ENCODE peak calls at places on chromosomes 3 and 15, in four cellular contexts. I is A549, S is spleen, K is transverse colon. A is an unnamed sample.

GRCh38 chr3:71461098-71461497 is 122.4 kb downstream of the FOXP1 start:
- DNase-seq in S (no peak), I (no peak), K (no peak), A (no peak)

GRCh38 chr3:194754091-194754490 is 68.4 kb downstream of the FAM43A start:
- DNase-seq in S (no peak), K (no peak), I (no peak), A (no peak)

GRCh38 chr3:9715127-9715526 is 11.5 kb downstream of the CPNE9 start:
- DNase-seq in I (no peak), K (no peak), S (no peak), A (no peak)

GRCh38 chr3:131047582-131047981 is 20.9 kb downstream of the NEK11 start:
- DNase-seq in K (no peak), S (no peak), I (no peak), A (no peak)

GRCh38 chr15:25181290-25182097 is 226.7 kb downstream of the SNRPN start:
- DNase-seq in K (peak; percentile 3), I (no peak), S (peak; percentile 58), A (peak; percentile 34)

GRCh38 chr3:120033594-120033993 is 60.7 kb downstream of the GSK3B start:
- DNase-seq in S (no peak), K (no peak), I (no peak), A (no peak)

GRCh38 chr3:195156286-195156890 is 114.6 kb downstream of the XXYLT1 start:
- DNase-seq in I (no peak), K (no peak), S (no peak), A (no peak)

GRCh38 chr15:64987136-64987535 is 2.6 kb downstream of the SPG21 start:
- DNase-seq in S (no peak), K (no peak), I (no peak), A (no peak)

GRCh38 chr3:137047240-137047639 is 89.5 kb downstream of the IL20RB start:
- DNase-seq in S (no peak), I (no peak), K (no peak), A (no peak)

GRCh38 chr3:128970741-128971048 is 23.2 kb downstream of the CFAP92 start:
- DNase-seq in K (no peak), I (no peak), S (no peak), A (no peak)

GRCh38 chr3:17850448-17850847 is 108.0 kb upstream of the TBC1D5 start:
- DNase-seq in K (no peak), S (no peak), I (no peak), A (no peak)

GRCh38 chr3:31762888-31763351 is 218.1 kb downstream of the OSBPL10 start:
- DNase-seq in I (no peak), K (no peak), S (no peak), A (no peak)

GRCh38 chr3:64022451-64023186 is 675 bp downstream of the PSMD6 start:
- DNase-seq in K (no peak), I (no peak), S (peak; percentile 76), A (no peak)

GRCh38 chr3:127535901-127536817 is 54.4 kb downstream of the TPRA1 start:
- DNase-seq in K (no peak), S (no peak), I (no peak), A (peak; percentile 44)

GRCh38 chr3:126373146-126373613 is 16.0 kb upstream of the KLF15 start:
- DNase-seq in S (peak; percentile 49), K (no peak), I (no peak), A (peak; percentile 9)

GRCh38 chr3:48535578-48535977 is 21.0 kb downstream of the PFKFB4 start:
- DNase-seq in K (no peak), S (no peak), I (no peak), A (no peak)

GRCh38 chr15:53835309-53835708 is 75.8 kb upstream of the WDR72 start:
- DNase-seq in I (peak; percentile 4), S (no peak), K (no peak), A (no peak)

GRCh38 chr15:29988689-29989088 is 94.1 kb upstream of the GOLGA8J start:
- DNase-seq in K (no peak), S (no peak), I (no peak), A (no peak)

GRCh38 chr15:41230345-41230649 is 260 bp downstream of the EXD1 start:
- DNase-seq in S (no peak), I (no peak), K (no peak), A (no peak)

GRCh38 chr3:9660972-9661371 is 11.7 kb downstream of the MTMR14 start:
- DNase-seq in K (no peak), I (no peak), S (peak; percentile 7), A (no peak)

GRCh38 chr15:58410353-58410752 is 21.4 kb upstream of the LIPC start:
- DNase-seq in K (no peak), I (no peak), S (no peak), A (no peak)

GRCh38 chr3:146390006-146390772 is 79.2 kb downstream of the PLSCR2 start:
- DNase-seq in K (no peak), I (no peak), S (no peak), A (no peak)

GRCh38 chr15:85494035-85494793 is 113.8 kb downstream of the AKAP13 start:
- DNase-seq in I (peak; percentile 91), K (no peak), S (no peak), A (peak; percentile 62)

GRCh38 chr15:100592898-100593297 is 9.1 kb downstream of the LINS1 start:
- DNase-seq in S (no peak), K (no peak), I (no peak), A (no peak)

GRCh38 chr3:90092994-90093393 is 985.6 kb downstream of the EPHA3 start:
- DNase-seq in I (peak; percentile 12), S (no peak), K (no peak), A (no peak)

GRCh38 chr3:48399387-48400172 is 27.6 kb downstream of the FBXW12 start:
- DNase-seq in K (no peak), S (no peak), I (no peak), A (peak; percentile 41)

GRCh38 chr3:58176185-58176530 is 34.6 kb downstream of the DNASE1L3 start:
- DNase-seq in K (no peak), I (no peak), S (no peak), A (no peak)
- H3K4me3 ChIP-seq in K (no peak overlapping the region), I (no peak overlapping the region), S (no peak overlapping the region), A (no peak overlapping the region)

GRCh38 chr15:96333194-96334016 is 2.9 kb downstream of the NR2F2 start:
- DNase-seq in S (no peak), I (no peak), K (peak; percentile 20), A (no peak)
- TF ChIP-seq POLR2A in S (no peak), I (no peak), K (no peak), A (no peak)

DNA sequence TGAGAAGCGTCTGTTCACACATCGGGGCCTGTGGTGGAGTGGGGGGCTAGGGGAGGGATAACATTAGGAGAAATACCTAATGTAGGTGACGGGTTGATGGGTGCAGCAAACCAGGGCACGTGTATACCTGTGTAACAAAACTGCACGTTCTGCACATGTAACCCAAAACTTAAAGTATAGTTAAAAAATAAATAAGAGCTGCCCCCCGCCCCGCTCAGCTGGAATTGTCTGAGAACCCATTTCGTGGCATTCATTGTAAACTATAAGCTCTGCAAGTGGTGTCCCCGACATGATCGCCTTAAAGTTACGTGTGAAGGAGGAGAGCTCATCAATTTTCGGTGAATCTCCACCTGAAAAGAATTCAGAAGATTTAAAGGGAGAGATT is 7.3 kb upstream of the LIPH start:
- DNase-seq in I (no peak), K (no peak), S (peak; percentile 16), A (no peak)
- H3K4me3 ChIP-seq in I (no peak overlapping the region), K (no peak overlapping the region), S (no peak overlapping the region), A (no peak overlapping the region)

GRCh38 chr3:67648229-67648628 is 6.2 kb downstream of the SUCLG2 start:
- DNase-seq in S (no peak), I (peak; percentile 29), K (peak; percentile 18), A (no peak)
- TF ChIP-seq POLR2A in S (no peak), I (no peak), K (no peak), A (no peak)

GRCh38 chr3:72887723-72888545 is at the start of gene GXYLT2:
- DNase-seq in S (peak; percentile 76), I (peak; percentile 75), K (peak; percentile 68), A (peak; percentile 18)
- H3K4me3 ChIP-seq in S (no peak within 1 kb of the TSS), I (peak within 1 kb of the TSS; percentile 71), K (peak within 1 kb of the TSS; percentile 57), A (peak within 1 kb of the TSS; percentile 27)

DNA sequence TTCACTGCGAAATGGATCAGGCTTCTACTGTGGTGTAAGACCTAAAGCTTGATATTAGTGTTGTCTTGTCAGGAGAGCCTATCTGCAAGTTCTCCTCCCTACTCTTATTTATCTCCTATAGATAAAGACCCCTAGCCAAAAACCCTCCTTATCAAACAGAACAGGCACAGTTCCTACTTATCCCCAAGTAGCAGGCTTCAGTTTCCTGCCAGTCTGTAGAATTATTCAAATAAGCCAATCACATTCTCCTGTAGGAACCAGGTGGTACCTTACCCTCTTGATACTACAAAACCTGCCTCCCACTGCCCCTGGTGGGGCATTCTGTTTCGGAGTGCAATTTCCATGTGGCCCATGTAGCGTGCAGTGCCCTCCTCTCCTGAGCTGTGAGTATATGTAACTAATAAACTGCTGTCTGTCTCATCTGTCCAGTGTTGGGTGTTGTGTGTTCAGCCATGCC is 28.7 kb downstream of the HDGFL3 start:
- DNase-seq in I (no peak), K (no peak), S (no peak), A (no peak)
- TF ChIP-seq POLR2A in I (no peak), K (no peak), S (no peak), A (no peak)

GRCh38 chr15:79967331-79968182 is 3.4 kb downstream of the BCL2A1 start:
- DNase-seq in I (no peak), K (no peak), S (peak; percentile 41), A (no peak)
- H3K4me3 ChIP-seq in I (peak overlapping the region; percentile 0), K (no peak overlapping the region), S (no peak overlapping the region), A (no peak overlapping the region)

A was measured in Peyer's patch.